ENCODE peak calls at places on chromosome 5, in nine cellular contexts. L, R, I, M, Z, Q, P, F and O are unnamed samples.

GRCh38 chr5:32325067-32325466 is 12.3 kb upstream of the MTMR12 start:
- DNase-seq in L (peak; percentile 49), R (no peak), I (no peak), M (peak; percentile 87), Z (no peak), Q (no peak), P (no peak), F (no peak), O (peak; percentile 26)

GRCh38 chr5:187042-187431 is 4.3 kb upstream of the LRRC14B start:
- DNase-seq in L (no peak), R (no peak), I (no peak), M (no peak), Z (no peak), Q (no peak), P (no peak), F (no peak), O (no peak)

GRCh38 chr5:124639095-124639665 is 107.3 kb downstream of the ZNF608 start:
- DNase-seq in L (no peak), R (no peak), I (no peak), M (no peak), Z (no peak), Q (no peak), P (no peak), F (no peak), O (no peak)

GRCh38 chr5:142981886-142982820 is 212.0 kb downstream of the ARHGAP26 start:
- DNase-seq in L (peak; percentile 74), R (peak; percentile 91), I (peak; percentile 84), M (peak; percentile 96), Z (peak; percentile 84), Q (peak; percentile 43), P (no peak), F (peak; percentile 80), O (no peak)

GRCh38 chr5:84764227-84764626 is 379.5 kb upstream of the EDIL3 start:
- DNase-seq in L (no peak), R (no peak), I (no peak), M (no peak), Z (no peak), Q (no peak), P (no peak), F (no peak), O (no peak)

GRCh38 chr5:95375591-95375990 is 15.6 kb upstream of the FAM81B start:
- DNase-seq in L (no peak), R (no peak), I (no peak), M (no peak), Z (no peak), Q (no peak), P (no peak), F (no peak), O (no peak)

GRCh38 chr5:18270635-18271338 is 636.5 kb downstream of the TAF11L14 start:
- DNase-seq in L (no peak), R (no peak), I (no peak), M (no peak), Z (no peak), Q (no peak), P (no peak), F (no peak), O (no peak)

GRCh38 chr5:177511796-177512675 is 2.4 kb upstream of the DOK3 start:
- DNase-seq in L (no peak), R (no peak), I (no peak), M (no peak), Z (no peak), Q (no peak), P (no peak), F (no peak), O (no peak)

GRCh38 chr5:102048940-102049339 is 247.1 kb downstream of the SLCO4C1 start:
- DNase-seq in L (peak; percentile 1), R (no peak), I (no peak), M (no peak), Z (no peak), Q (peak; percentile 9), P (no peak), F (no peak), O (no peak)

GRCh38 chr5:71907001-71907564 is 188.0 kb downstream of the CARTPT start:
- DNase-seq in L (no peak), R (no peak), I (no peak), M (no peak), Z (no peak), Q (no peak), P (no peak), F (no peak), O (no peak)

GRCh38 chr5:90709323-90710148 is 150.9 kb downstream of the ADGRV1 start:
- DNase-seq in L (peak; percentile 40), R (peak; percentile 10), I (no peak), M (no peak), Z (no peak), Q (peak; percentile 58), P (no peak), F (peak; percentile 21), O (peak; percentile 6)

GRCh38 chr5:34923694-34924461 is 5.5 kb upstream of the DNAJC21 start:
- DNase-seq in L (peak; percentile 88), R (no peak), I (no peak), M (peak; percentile 93), Z (no peak), Q (no peak), P (no peak), F (no peak), O (no peak)

GRCh38 chr5:2701592-2701991 is 49.9 kb downstream of the IRX2 start:
- DNase-seq in L (no peak), R (no peak), I (no peak), M (no peak), Z (no peak), Q (no peak), P (no peak), F (no peak), O (no peak)

GRCh38 chr5:113264061-113264460 is 170.7 kb downstream of the TSSK1B start:
- DNase-seq in L (peak; percentile 96), R (no peak), I (no peak), M (no peak), Z (no peak), Q (no peak), P (no peak), F (no peak), O (no peak)

GRCh38 chr5:1883925-1884637 is 1.4 kb upstream of the IRX4 start:
- DNase-seq in L (no peak), R (no peak), I (peak; percentile 27), M (no peak), Z (no peak), Q (no peak), P (no peak), F (no peak), O (no peak)

GRCh38 chr5:56612353-56612752 is 203.0 kb upstream of the MAP3K1 start:
- DNase-seq in L (no peak), R (no peak), I (no peak), M (no peak), Z (no peak), Q (no peak), P (no peak), F (no peak), O (no peak)
- H3K27ac ChIP-seq in L (no peak overlapping the region), R (no peak overlapping the region), I (no peak overlapping the region), M (no peak overlapping the region), Z (no peak overlapping the region), Q (no peak overlapping the region), P (no peak overlapping the region), F (no peak overlapping the region), O (no peak overlapping the region)

GRCh38 chr5:170070556-170071412 is 34.9 kb upstream of the FOXI1 start:
- DNase-seq in L (peak; percentile 54), R (peak; percentile 9), I (peak; percentile 56), M (no peak), Z (peak; percentile 31), Q (peak; percentile 43), P (no peak), F (no peak), O (peak; percentile 15)
- TF ChIP-seq CTCF in L (peak; percentile 80), R (peak; percentile 40), I (peak; percentile 64), M (peak; percentile 69), Z (peak; percentile 77), Q (peak; percentile 54), P (peak; percentile 53), F (peak; percentile 24), O (peak; percentile 77)

DNA sequence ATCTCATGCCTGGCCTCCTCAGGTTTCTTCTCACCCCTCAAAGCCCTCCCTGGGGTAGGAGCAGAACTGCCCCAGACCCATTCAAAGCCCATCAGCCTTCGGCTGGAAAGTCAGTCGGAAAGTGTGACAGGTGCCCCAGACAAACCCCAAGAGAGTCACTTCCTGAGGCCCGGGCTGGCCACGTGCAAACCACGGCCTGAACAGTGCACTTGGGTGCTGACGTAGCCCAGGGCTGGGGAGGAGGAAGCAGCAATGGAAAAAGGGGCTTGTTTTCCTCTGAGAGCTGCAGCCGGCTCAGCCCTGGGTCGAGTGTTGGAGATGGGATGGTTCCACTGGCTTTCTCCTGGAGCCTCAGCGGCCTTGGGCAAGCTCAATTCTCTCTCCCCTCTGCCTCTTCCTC is 6.0 kb upstream of the EGR1 start:
- DNase-seq in L (no peak), R (peak; percentile 79), I (peak; percentile 59), M (no peak), Z (no peak), Q (no peak), P (peak; percentile 65), F (peak; percentile 69), O (peak; percentile 76)
- H3K4me1 ChIP-seq in L (peaks cover 6% of the 10 kb centered on the region), R (peaks cover 13% of the 10 kb centered on the region), I (peaks cover 31% of the 10 kb centered on the region), M (peaks cover 6% of the 10 kb centered on the region), Z (peaks cover 60% of the 10 kb centered on the region), Q (no peaks in the 10 kb centered on the region), P (peaks cover 46% of the 10 kb centered on the region), F (no peaks in the 10 kb centered on the region), O (peaks cover 35% of the 10 kb centered on the region)

DNA sequence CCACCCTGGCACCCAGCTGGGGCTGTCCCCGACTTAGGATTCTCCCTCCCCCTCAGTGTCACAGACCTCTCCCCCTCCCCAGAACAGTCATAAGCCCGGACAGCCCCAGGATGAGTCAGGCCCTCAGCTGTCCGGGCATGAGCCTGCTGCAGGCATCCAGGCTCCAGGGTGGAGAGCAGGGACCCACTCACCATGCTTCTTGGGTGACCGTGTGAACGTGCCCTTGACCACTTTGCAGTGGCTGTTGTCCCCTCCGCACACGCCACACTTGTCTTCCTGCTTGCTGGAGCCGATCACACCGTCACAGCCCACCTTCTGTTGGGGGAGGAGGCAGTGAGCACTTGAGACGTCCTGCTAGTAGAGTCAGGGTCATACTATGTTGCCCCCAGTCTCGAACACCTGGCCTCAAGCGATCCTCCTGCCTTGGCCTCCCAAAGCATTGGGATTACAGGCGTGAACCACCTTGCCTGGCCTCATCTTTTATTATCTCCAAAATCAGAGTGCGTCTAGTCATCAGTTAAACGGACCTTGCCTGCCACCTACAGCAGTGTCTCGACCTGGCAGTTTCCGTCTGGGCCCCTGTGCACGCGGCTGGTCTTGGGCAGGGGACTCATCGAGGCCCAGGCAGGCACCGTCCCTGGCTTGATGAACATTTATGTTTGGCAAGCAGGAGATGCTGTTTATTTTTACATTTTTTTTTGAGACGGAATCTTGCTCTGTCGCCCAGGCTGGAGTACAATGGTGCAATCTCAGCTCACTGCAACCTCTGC is 72.6 kb downstream of the ZNF354C start:
- DNase-seq in L (no peak), R (no peak), I (peak; percentile 31), M (no peak), Z (no peak), Q (no peak), P (no peak), F (no peak), O (no peak)
- H3K27ac ChIP-seq in L (no peak overlapping the region), R (no peak overlapping the region), I (no peak overlapping the region), M (no peak overlapping the region), Z (no peak overlapping the region), Q (no peak overlapping the region), P (no peak overlapping the region), F (no peak overlapping the region), O (no peak overlapping the region)

DNA sequence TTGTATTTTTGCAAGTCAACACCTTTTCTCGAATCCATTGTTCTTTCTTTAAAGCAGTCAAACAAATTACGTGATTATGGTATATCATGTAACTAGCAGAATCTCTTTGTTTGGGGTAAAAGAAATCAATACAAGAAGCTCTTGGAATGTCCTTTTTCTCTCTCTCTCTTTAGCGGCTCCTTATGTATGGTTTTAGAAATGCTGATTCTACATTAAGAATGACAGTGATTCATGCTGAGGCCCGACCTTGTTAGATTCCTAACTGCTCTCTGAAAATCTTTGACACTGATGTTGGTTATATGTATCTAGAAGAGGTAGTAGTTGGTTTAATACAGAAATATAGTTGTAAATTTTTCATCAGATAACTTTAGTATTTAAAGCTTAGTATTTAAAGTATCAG is 76.4 kb downstream of the SNX24 start:
- DNase-seq in L (no peak), R (no peak), I (no peak), M (no peak), Z (no peak), Q (no peak), P (no peak), F (no peak), O (no peak)
- TF ChIP-seq CTCF in L (no peak), R (no peak), I (no peak), M (no peak), Z (no peak), Q (no peak), P (no peak), F (no peak), O (no peak)